ENCODE peak calls at places on chromosomes 7 and 10, in nine cellular contexts. F is SK-N-SH, L is GM23338, H is HCT116, U is A549, I is GM12878, R is K562, B is Panc1, T is HepG2. J is an unnamed sample.

GRCh38 chr7:91463330-91463729 is 199.1 kb downstream of the FZD1 start:
- DNase-seq in F (no peak), L (no peak), H (no peak), U (no peak), I (no peak), R (no peak), B (no peak), T (no peak), J (no peak)

GRCh38 chr7:1842321-1843221 is 172.5 kb downstream of the ELFN1 start:
- DNase-seq in F (peak; percentile 89), L (peak; percentile 41), H (no peak), U (no peak), I (no peak), R (no peak), B (no peak), T (peak; percentile 75), J (no peak)

GRCh38 chr10:71765176-71765906 is 8.0 kb downstream of the VSIR start:
- DNase-seq in F (no peak), L (no peak), H (no peak), U (peak; percentile 24), I (no peak), R (no peak), B (no peak), T (peak; percentile 15), J (no peak)

GRCh38 chr10:97333351-97333600 is 1.3 kb downstream of the FRAT2 start:
- DNase-seq in F (peak; percentile 58), L (peak; percentile 76), H (no peak), U (peak; percentile 47), I (no peak), R (no peak), B (no peak), T (no peak), J (no peak)

GRCh38 chr10:112713411-112713810 is 236.6 kb upstream of the TCF7L2 start:
- DNase-seq in F (no peak), L (no peak), H (no peak), U (no peak), I (no peak), R (no peak), B (no peak), T (no peak), J (no peak)

GRCh38 chr7:157151626-157152339 is 13.1 kb downstream of the UBE3C start:
- DNase-seq in F (no peak), L (no peak), H (no peak), U (no peak), I (no peak), R (peak; percentile 51), B (no peak), T (no peak), J (no peak)

GRCh38 chr10:66637273-66638036 is 288.4 kb upstream of the LRRTM3 start:
- DNase-seq in F (no peak), L (peak; percentile 2), H (no peak), U (peak; percentile 1), I (no peak), R (no peak), B (no peak), T (no peak), J (no peak)

GRCh38 chr10:35372329-35372728 is 36.0 kb downstream of the CCNY start:
- DNase-seq in F (no peak), L (no peak), H (no peak), U (no peak), I (no peak), R (no peak), B (no peak), T (no peak), J (peak; percentile 62)

GRCh38 chr7:32892521-32893224 is 1.1 kb upstream of the KBTBD2 start:
- DNase-seq in F (peak; percentile 51), L (peak; percentile 63), H (peak; percentile 4), U (peak; percentile 41), I (no peak), R (peak; percentile 17), B (no peak), T (no peak), J (peak; percentile 63)

GRCh38 chr7:81154565-81154964 is 235.7 kb upstream of the SEMA3C start:
- DNase-seq in F (no peak), L (no peak), H (no peak), U (no peak), I (no peak), R (no peak), B (no peak), T (peak; percentile 61), J (no peak)

GRCh38 chr7:90313908-90314307 is 7.2 kb downstream of the FAM237B start:
- DNase-seq in F (no peak), L (no peak), H (no peak), U (no peak), I (no peak), R (no peak), B (no peak), T (no peak), J (no peak)

GRCh38 chr10:52551036-52551435 is 221.5 kb downstream of the MBL2 start:
- DNase-seq in F (no peak), L (no peak), H (no peak), U (no peak), I (no peak), R (no peak), B (no peak), T (no peak), J (no peak)

GRCh38 chr10:91287276-91287675 is 66.8 kb downstream of the PCGF5 start:
- DNase-seq in F (no peak), L (no peak), H (no peak), U (no peak), I (no peak), R (no peak), B (no peak), T (no peak), J (no peak)

GRCh38 chr7:137685439-137686164 is 161.2 kb downstream of the DGKI start:
- DNase-seq in F (no peak), L (no peak), H (no peak), U (no peak), I (no peak), R (no peak), B (no peak), T (no peak), J (no peak)

GRCh38 chr7:117138943-117139690 is 183.7 kb downstream of the WNT2 start:
- DNase-seq in F (no peak), L (peak; percentile 63), H (no peak), U (no peak), I (no peak), R (no peak), B (no peak), T (no peak), J (no peak)

DNA sequence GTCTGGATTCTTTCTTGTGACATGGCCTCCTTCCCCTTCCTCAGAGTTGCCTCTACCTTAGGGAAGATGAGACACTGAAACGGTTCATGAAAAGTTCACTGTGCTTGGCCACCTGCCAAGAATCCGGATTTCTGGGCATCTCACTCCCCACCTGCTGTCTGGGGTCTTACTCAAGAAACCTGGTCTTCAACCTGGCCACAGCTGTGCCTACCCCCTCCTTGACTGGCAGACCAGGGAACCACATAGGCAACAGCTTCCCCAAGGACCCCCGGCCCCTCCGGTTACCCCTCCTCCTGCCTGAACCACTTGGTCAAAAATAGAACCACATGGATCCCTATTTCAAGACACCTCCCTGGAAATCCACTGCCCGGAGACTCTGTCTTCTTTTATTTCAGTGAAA is 58.7 kb upstream of the NANOS1 start:
- DNase-seq in F (no peak), L (no peak), H (no peak), U (no peak), I (no peak), R (no peak), B (no peak), T (no peak), J (no peak)
- TF ChIP-seq REST in F (no peak), L (no peak), H (no peak), U (no peak), I (no peak), R (no peak), B (no peak), T (no peak), J (no peak)

GRCh38 chr7:107989618-107990373 is 13.2 kb downstream of the LAMB1 start:
- DNase-seq in F (no peak), L (no peak), H (no peak), U (no peak), I (no peak), R (no peak), B (no peak), T (no peak), J (no peak)
- TF ChIP-seq REST in F (no peak), L (no peak), H (no peak), U (no peak), I (no peak), R (no peak), B (no peak), T (no peak), J (no peak)

DNA sequence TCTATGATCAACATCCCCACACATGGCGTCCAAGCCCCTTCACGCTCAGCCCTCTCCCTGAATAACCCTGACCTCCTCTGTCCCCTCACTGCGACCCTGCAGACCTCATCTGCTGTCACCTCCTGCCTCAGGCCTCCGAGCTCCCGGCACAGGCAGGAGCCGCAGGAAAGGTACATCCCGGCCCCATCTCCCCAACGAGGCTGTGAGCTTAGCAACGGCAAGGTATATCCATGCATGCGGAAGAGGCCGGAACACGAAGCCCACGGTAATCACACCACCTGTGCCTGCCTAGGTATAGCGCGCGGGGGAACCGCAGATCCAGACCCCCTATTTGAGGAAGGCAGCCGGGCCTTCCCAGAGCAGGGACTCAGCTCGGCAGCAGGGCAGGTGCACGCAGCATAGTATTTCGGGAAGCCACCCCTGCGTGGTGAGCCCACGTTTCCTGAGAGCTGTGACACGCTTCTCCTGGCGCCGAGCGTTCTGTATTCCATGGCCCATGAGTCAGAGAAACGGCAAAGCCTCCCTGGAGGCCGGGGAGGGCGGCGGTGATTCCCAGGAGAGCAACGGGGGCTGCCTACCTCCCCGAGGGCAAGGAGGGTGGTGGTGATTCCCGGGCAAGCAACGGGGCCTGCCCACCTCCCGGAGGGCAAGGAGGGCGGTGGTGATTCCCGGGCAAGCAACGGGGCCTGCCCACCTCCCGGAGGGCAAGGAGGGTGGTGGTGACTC is 50.1 kb upstream of the DNAAF5 start:
- DNase-seq in F (no peak), L (no peak), H (no peak), U (no peak), I (no peak), R (no peak), B (no peak), T (no peak), J (no peak)
- TF ChIP-seq REST in F (no peak), L (no peak), H (no peak), U (no peak), I (no peak), R (no peak), B (no peak), T (no peak), J (no peak)

GRCh38 chr10:45453639-45454250 is 79.7 kb downstream of the ALOX5 start:
- DNase-seq in F (no peak), L (no peak), H (no peak), U (no peak), I (no peak), R (no peak), B (no peak), T (no peak), J (peak; percentile 43)
- TF ChIP-seq REST in F (no peak), L (no peak), H (no peak), U (no peak), I (no peak), R (no peak), B (no peak), T (no peak), J (no peak)